ENCODE peak calls at places on chromosomes 3 and 15, in ten cellular contexts. Z, Y, F, L, A, G, W, I, M and T are unnamed samples.

GRCh38 chr3:134711284-134711683 is 60.5 kb upstream of the KY start:
- DNase-seq in Z (no peak), Y (no peak), F (no peak), L (no peak), A (peak), G (no peak), W (peak), I (no peak), M (no peak), T (peak)

GRCh38 chr3:51390186-51390585 is 899 bp upstream of the RBM15B start:
- DNase-seq in Z (no peak), Y (no peak), F (no peak), L (no peak), A (no peak), G (no peak), W (no peak), I (no peak), M (no peak), T (no peak)

GRCh38 chr3:124467980-124468902 is 262.0 kb upstream of the UMPS start:
- DNase-seq in Z (peak), Y (no peak), F (peak), L (no peak), A (peak), G (no peak), W (peak), I (peak), M (no peak), T (peak)

GRCh38 chr3:69815959-69816358 is 76.7 kb downstream of the MITF start:
- DNase-seq in Z (no peak), Y (no peak), F (no peak), L (no peak), A (no peak), G (no peak), W (no peak), I (no peak), M (no peak), T (no peak)

GRCh38 chr3:54653456-54654195 is 274.2 kb downstream of the LRTM1 start:
- DNase-seq in Z (no peak), Y (no peak), F (no peak), L (no peak), A (no peak), G (no peak), W (no peak), I (no peak), M (no peak), T (no peak)

GRCh38 chr3:112734718-112735350 is 93.9 kb upstream of the CCDC80 start:
- DNase-seq in Z (peak), Y (peak), F (peak), L (no peak), A (peak), G (no peak), W (peak), I (peak), M (no peak), T (peak)

GRCh38 chr3:76970006-76970680 is 69.8 kb upstream of the ROBO2 start:
- DNase-seq in Z (no peak), Y (no peak), F (no peak), L (no peak), A (no peak), G (no peak), W (no peak), I (no peak), M (no peak), T (no peak)

GRCh38 chr15:47720555-47720954 is 3.2 kb downstream of the SEMA6D start:
- DNase-seq in Z (no peak), Y (no peak), F (no peak), L (no peak), A (peak), G (no peak), W (no peak), I (no peak), M (no peak), T (no peak)

DNA sequence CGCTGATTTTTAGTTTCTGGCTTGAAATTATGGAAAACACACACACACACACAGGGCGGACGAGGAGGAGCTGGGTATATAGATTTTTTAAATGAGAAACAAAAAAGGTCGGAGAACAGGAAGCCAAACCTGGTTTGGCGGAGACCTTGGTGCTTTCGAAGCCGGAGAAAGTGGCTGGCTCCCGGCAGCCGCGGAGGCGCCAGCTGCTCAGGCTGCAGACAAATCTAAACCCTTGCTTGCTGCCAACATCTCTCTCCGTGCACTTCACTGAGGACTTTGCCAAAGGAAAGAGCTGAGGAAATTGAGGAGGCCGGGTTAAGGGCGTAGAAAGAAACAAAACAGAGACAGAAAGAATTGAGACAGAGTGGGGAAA is 2.1 kb downstream of the ZIC1 start:
- DNase-seq in Z (peak), Y (no peak), F (no peak), L (no peak), A (peak), G (no peak), W (no peak), I (no peak), M (no peak), T (peak)
- H3K4me3 ChIP-seq in Z (peak), Y (peak), F (no peak), L (peak), A (peak), G (peak), W (no peak), I (no peak), M (peak), T (peak)

DNA sequence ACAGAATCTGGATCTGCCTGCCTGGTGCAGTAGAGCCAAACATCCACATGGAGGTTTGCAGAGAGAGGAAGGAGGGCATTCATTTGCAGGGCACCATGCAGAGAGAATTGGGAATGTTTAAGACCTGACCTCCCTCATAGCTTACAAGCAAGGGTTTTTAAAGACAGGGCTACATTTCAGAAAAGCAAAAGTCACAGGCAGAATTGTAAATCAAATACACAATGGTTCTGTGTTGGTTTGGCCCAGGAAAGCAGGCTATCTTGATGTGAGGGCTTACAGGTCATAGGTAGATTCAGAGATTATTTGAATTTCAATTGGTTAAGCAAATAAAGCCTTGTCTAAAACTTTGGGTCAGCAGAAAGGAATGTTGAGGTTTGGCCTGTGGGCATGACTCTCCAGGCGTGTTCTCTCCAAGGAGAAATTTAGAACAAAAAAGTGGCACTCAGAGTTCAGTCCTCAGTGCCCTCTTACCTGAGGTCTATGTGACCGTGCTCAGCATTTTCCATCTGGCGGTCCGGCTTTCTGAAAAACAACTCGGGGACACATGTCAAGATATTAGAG is 91.5 kb downstream of the CD47 start:
- DNase-seq in Z (no peak), Y (no peak), F (no peak), L (no peak), A (peak), G (no peak), W (no peak), I (no peak), M (no peak), T (peak)
- TF ChIP-seq CTCF in Z (no peak), Y (no peak), F (no peak), L (no peak), A (no peak), G (no peak), W (no peak), I (no peak), M (no peak), T (no peak)

GRCh38 chr15:26433818-26434217 is 339.0 kb downstream of the GABRB3 start:
- DNase-seq in Z (no peak), Y (no peak), F (peak), L (peak), A (no peak), G (no peak), W (no peak), I (no peak), M (no peak), T (no peak)
- H3K4me3 ChIP-seq in Z (no peak), Y (no peak), F (no peak), L (no peak), A (no peak), G (no peak), W (no peak), I (no peak), M (no peak), T (no peak)

GRCh38 chr3:53051929-53052328 is 6.1 kb upstream of the SFMBT1 start:
- DNase-seq in Z (no peak), Y (no peak), F (peak), L (no peak), A (no peak), G (no peak), W (no peak), I (no peak), M (no peak), T (no peak)

GRCh38 chr3:53056442-53056841 is 10.6 kb upstream of the SFMBT1 start:
- DNase-seq in Z (peak), Y (peak), F (peak), L (no peak), A (no peak), G (no peak), W (peak), I (no peak), M (no peak), T (no peak)
- TF ChIP-seq CTCF in Z (peak), Y (no peak), F (no peak), L (peak), A (peak), G (no peak), W (no peak), I (peak), M (peak), T (peak)

GRCh38 chr3:86991840-86992430 is 986 bp upstream of the VGLL3 start:
- DNase-seq in Z (no peak), Y (no peak), F (no peak), L (no peak), A (no peak), G (no peak), W (no peak), I (no peak), M (no peak), T (peak)

GRCh38 chr3:86996261-86996955 is 5.5 kb upstream of the VGLL3 start:
- DNase-seq in Z (peak), Y (no peak), F (no peak), L (no peak), A (no peak), G (no peak), W (no peak), I (no peak), M (no peak), T (peak)

GRCh38 chr3:86998551-86998950 is 7.6 kb upstream of the VGLL3 start:
- DNase-seq in Z (no peak), Y (no peak), F (no peak), L (no peak), A (no peak), G (no peak), W (no peak), I (no peak), M (no peak), T (no peak)

GRCh38 chr3:86993704-86994103 is 2.8 kb upstream of the VGLL3 start:
- DNase-seq in Z (peak), Y (no peak), F (no peak), L (no peak), A (peak), G (no peak), W (no peak), I (no peak), M (no peak), T (peak)

GRCh38 chr3:86995537-86995936 is 4.6 kb upstream of the VGLL3 start:
- DNase-seq in Z (peak), Y (no peak), F (no peak), L (no peak), A (peak), G (no peak), W (no peak), I (no peak), M (no peak), T (peak)
- H3K4me3 ChIP-seq in Z (no peak), Y (no peak), F (no peak), L (no peak), A (no peak), G (no peak), W (no peak), I (no peak), M (no peak), T (no peak)

GRCh38 chr3:22861426-22861825 is 341.7 kb upstream of the UBE2E2 start:
- DNase-seq in Z (no peak), Y (no peak), F (no peak), L (no peak), A (no peak), G (no peak), W (no peak), I (no peak), M (no peak), T (no peak)
- TF ChIP-seq CTCF in Z (no peak), Y (no peak), F (no peak), L (no peak), A (no peak), G (no peak), W (no peak), I (no peak), M (no peak), T (no peak)

DNA sequence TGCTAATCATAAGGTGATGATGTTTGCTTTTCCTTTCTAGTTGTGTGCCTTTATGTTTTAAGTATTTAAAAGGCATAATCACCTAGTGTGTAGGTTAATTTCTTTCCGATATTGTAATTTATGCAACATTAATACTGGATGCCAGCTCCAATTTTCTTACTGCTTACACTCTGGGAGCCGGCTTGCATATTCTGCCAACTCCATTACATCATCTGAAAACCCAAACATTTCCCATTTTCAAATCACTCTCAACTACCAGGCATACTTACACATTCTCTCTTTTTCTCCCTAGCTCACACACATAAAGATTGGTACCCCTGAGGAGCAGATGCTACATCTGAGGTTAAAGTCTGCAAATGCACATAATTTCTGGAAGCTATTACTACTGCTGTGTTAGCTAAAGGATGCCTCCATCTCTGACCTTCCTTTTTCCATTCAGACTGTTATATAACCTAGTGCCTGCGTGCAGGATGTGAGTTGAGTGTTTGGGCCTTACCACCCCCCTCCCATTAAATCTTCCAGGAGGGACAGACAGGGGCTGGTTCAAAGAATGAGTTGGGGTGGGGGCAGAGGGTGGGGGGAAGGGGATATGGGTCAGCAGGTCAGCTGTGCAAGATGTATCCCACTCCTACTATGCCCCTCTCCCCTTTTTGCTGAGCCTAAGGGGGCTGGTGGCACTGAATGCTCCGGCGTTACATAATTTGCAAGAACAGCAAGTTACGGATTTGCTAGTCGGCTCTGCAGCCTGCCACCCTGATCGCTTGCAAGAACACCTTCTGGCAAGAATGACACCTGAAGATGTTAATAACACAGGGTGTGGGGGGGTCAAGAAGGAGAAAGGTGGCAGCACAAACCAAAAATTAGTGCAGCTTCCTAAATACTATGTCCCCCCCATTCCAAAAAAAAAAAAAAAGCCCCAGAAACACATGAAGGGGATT is 2.5 kb downstream of the RORA start:
- DNase-seq in Z (no peak), Y (no peak), F (no peak), L (no peak), A (peak), G (no peak), W (no peak), I (no peak), M (no peak), T (no peak)
- H3K4me3 ChIP-seq in Z (peak), Y (peak), F (no peak), L (peak), A (peak), G (peak), W (no peak), I (no peak), M (peak), T (peak)

DNA sequence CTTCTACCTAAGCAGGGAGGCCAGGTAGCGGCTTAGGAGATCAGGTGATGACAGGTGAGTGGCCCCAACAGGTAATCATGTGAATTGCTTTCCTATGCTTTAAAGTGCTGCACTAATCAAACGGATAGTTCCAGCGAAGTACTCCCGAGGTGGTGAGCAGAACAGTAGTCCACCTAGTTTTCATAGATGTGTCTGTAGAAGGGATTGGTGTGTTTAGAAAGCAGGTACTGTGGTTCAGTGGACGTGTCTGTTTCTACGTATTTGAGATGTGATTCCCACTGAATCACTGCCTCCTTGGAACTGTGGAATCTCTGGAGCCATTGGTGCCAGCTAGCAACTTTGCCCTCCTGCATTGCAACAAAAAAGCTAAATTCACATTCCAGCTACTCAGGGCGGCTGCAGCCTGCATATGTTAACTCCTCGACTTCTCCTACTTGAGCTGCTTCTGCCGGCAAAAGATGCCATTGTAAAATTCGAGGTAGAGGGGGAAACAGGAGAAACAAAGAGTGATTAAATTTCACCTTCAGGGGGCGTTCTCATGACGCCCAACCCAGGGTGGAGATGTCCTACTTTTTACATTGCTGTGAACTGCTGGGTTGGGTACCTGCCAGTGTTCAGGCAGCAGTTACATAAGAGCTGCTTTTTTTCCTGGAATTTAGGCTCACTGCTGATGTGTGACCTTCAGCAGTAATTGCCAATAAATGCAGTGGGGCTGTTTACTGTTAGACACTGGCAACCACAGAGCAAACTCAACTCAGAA is 227.3 kb downstream of the ITPR1 start:
- DNase-seq in Z (peak), Y (peak), F (peak), L (peak), A (peak), G (no peak), W (peak), I (no peak), M (peak), T (peak)
- TF ChIP-seq CTCF in Z (peak), Y (peak), F (peak), L (peak), A (peak), G (peak), W (peak), I (peak), M (peak), T (peak)

DNA sequence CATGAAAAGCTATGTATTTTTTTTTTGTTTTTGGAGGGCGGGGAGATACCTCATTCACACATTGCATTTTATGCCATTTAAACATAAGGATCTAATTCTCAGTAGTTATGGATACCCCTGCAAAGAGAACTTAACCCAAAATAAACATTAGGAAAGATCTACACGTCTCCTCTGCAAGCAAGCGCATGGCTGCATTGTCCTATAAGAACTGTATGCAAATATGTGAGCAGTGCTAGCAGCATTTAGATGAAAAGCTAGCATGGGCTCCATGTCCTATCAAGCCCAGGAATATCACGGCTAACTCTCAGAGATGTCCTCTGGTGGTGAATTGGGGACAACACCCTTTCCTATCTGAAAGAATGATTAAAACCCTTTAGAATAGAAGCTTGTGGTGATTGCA is 292.8 kb downstream of the MEX3B start:
- DNase-seq in Z (no peak), Y (no peak), F (no peak), L (no peak), A (no peak), G (no peak), W (no peak), I (no peak), M (no peak), T (no peak)
- H3K4me3 ChIP-seq in Z (no peak), Y (no peak), F (no peak), L (no peak), A (no peak), G (no peak), W (no peak), I (no peak), M (no peak), T (no peak)

GRCh38 chr15:60614862-60615771 is 136.2 kb upstream of the ICE2 start:
- DNase-seq in Z (no peak), Y (no peak), F (no peak), L (no peak), A (no peak), G (no peak), W (no peak), I (no peak), M (no peak), T (no peak)
- TF ChIP-seq CTCF in Z (no peak), Y (no peak), F (no peak), L (no peak), A (no peak), G (no peak), W (no peak), I (no peak), M (no peak), T (no peak)